ENCODE peak calls at places on chromosomes 12 and 14, in four cellular contexts. N is AG10803, L is cardiac fibroblast, V is NB4. P is an unnamed sample.

GRCh38 chr12:22190-22529 is 44.4 kb upstream of the IQSEC3 start:
- DNase-seq in N (no peak), L (no peak), V (no peak), P (no peak)

GRCh38 chr14:105549481-105549880 is 23.1 kb downstream of the TMEM121 start:
- DNase-seq in N (no peak), L (no peak), V (no peak), P (no peak)

GRCh38 chr12:112524269-112524668 is 105.5 kb downstream of the PTPN11 start:
- DNase-seq in N (no peak), L (no peak), V (no peak), P (no peak)

GRCh38 chr12:57852620-57853509 is 6.3 kb upstream of the CTDSP2 start:
- DNase-seq in N (no peak), L (peak), V (no peak), P (no peak)

GRCh38 chr14:103733651-103734050 is 18.0 kb downstream of the ZFYVE21 start:
- DNase-seq in N (no peak), L (no peak), V (no peak), P (no peak)

GRCh38 chr14:91349481-91350074 is 68.0 kb downstream of the CCDC88C start:
- DNase-seq in N (no peak), L (no peak), V (no peak), P (no peak)

GRCh38 chr14:53391156-53391555 is 238.0 kb upstream of the DDHD1 start:
- DNase-seq in N (peak), L (peak), V (no peak), P (peak)

GRCh38 chr14:105844810-105845724 is 318.7 kb downstream of the TMEM121 start:
- DNase-seq in N (no peak), L (no peak), V (no peak), P (no peak)

GRCh38 chr12:80262372-80263170 is 163.2 kb downstream of the OTOGL start:
- DNase-seq in N (peak), L (no peak), V (no peak), P (no peak)

GRCh38 chr12:43336962-43337555 is 214.9 kb downstream of the ADAMTS20 start:
- DNase-seq in N (peak), L (peak), V (peak), P (peak)

GRCh38 chr12:11863478-11863906 is 207.2 kb upstream of the BCL2L14 start:
- DNase-seq in N (peak), L (peak), V (no peak), P (no peak)

GRCh38 chr14:74571441-74571841 is 40.6 kb downstream of the LTBP2 start:
- DNase-seq in N (peak), L (no peak), V (no peak), P (peak)

GRCh38 chr14:76754586-76754985 is 6.7 kb upstream of the VASH1 start:
- DNase-seq in N (no peak), L (no peak), V (no peak), P (no peak)

GRCh38 chr14:90654831-90655276 is 161.4 kb downstream of the TTC7B start:
- DNase-seq in N (peak), L (peak), V (no peak), P (peak)

GRCh38 chr12:120453977-120454376 is 7.7 kb downstream of the GATC start:
- DNase-seq in N (peak), L (peak), V (peak), P (peak)

GRCh38 chr14:32693114-32693513 is 245.6 kb upstream of the NPAS3 start:
- DNase-seq in N (peak), L (peak), V (no peak), P (peak)

GRCh38 chr12:98475565-98475908 is 39.9 kb upstream of the TMPO start:
- DNase-seq in N (no peak), L (no peak), V (no peak), P (no peak)

GRCh38 chr12:18224745-18225144 is 36.6 kb upstream of the PIK3C2G start:
- DNase-seq in N (peak), L (peak), V (peak), P (peak)

GRCh38 chr14:52801014-52801708 is 9.8 kb upstream of the GNPNAT1 start:
- DNase-seq in N (peak), L (peak), V (peak), P (peak)

GRCh38 chr12:52052471-52053186 is 1.4 kb downstream of the NR4A1 start:
- DNase-seq in N (no peak), L (peak), V (no peak), P (no peak)

GRCh38 chr14:96824283-96824682 is 27.1 kb downstream of the VRK1 start:
- DNase-seq in N (peak), L (peak), V (no peak), P (peak)

GRCh38 chr12:24931666-24932405 is 17.1 kb downstream of the BCAT1 start:
- DNase-seq in N (no peak), L (no peak), V (peak), P (no peak)

DNA sequence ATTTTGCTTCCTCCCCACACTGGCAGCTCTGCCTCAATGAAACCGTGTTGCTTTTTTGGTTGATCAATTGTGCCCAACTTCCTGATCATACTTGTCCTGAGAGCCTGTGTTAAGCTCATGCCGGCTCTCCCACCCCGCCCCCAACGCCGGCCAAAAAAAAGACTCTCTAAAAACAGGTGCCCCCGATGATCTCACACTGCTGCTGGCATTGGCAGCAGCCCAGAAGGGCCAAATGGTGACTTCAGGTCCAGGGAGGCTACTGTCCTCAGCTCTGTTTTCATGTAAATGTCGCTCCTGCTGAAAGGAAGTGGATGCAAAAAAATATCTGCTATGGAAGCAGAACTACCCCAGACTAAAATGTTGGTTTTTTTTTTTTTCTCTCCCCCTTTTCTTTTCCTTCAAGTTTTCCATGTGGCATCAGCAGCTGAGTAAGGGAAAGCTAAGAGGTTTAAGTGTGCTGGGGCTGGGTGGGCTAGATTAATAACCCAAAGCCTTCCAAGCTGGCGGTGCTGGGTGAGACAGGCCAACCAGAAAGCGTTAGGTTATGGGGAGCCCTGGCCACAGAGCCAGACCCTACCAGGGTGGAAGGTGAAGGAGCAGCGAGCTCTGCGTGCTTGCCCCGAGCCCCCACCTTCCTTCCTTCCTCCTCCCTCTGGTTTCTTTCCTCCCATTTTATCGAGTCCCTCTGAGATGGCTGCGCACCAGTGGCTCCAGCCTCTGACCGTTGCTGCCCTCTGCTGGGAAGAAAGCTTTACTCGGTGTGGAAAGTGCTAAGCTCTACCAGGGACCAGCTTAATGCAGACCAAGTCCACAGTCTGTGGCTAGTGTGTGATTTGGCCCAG is 396.1 kb downstream of the NRXN3 start:
- DNase-seq in N (peak), L (peak), V (peak), P (peak)
- TF ChIP-seq CTCF in N (peak), L (peak), V (peak), P (peak)

DNA sequence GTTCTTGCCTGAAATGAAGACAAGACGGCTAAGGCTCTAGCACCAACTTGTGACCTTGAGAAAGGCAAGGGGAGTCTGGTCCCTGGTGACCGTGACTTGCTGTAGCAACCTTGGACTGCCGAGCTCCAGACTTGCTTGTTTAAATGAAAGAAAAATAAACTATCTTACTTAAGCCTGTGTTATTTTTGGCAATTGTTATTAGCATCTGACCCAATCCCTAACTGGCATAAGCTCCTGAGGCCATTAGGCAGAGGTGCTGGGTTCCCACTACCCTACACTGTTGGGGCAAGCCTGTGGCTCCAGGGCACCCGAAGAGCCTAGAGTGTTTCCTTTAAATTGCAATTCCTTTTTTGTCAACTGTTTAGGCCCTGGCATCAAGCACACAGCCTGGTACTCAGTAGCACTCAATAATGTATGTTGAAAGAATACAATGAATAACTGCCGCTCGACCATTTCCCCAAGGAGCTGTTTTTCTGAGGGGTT is 106.9 kb upstream of the HIF1A start:
- DNase-seq in N (no peak), L (peak), V (no peak), P (peak)
- H3K4me3 ChIP-seq in N (no peak), L (no peak), V (no peak), P (no peak)

GRCh38 chr12:47370421-47370820 is 290.7 kb upstream of the AMIGO2 start:
- DNase-seq in N (no peak), L (no peak), V (no peak), P (no peak)

GRCh38 chr12:47376937-47377336 is 297.2 kb upstream of the AMIGO2 start:
- DNase-seq in N (peak), L (peak), V (no peak), P (peak)

GRCh38 chr12:47378222-47378582 is 298.4 kb upstream of the AMIGO2 start:
- DNase-seq in N (peak), L (peak), V (no peak), P (peak)

GRCh38 chr12:47377414-47378221 is 297.9 kb upstream of the AMIGO2 start:
- DNase-seq in N (peak), L (peak), V (no peak), P (peak)

DNA sequence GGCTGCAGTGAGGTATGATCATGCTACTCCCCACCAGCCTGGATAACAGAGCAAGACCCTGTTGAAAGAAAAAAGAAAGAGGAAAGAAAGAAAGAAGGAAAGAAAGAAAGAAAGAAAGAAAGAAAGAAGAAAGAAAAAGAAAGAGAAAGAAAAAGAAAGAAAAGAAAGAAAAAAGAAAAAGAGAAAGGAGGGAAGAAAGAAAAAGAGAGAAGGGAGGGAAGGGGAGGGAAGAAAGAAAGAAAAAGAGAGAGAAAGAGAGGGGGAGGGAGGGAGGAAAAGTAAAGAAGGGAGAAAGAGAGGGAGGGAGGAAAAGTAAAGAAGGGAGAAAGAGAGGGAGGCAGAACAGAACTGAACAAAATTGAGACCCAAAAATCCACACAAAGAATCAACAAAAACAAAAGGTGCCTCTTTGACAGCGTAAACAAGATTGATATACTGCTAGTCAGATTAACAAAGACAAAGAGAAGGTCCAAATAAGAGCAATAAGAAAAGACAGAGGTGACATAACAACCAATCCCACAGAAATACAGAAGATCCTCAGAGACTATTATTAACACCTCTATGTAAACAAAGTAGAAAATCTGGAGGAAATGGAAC is 293.9 kb upstream of the AMIGO2 start:
- DNase-seq in N (no peak), L (no peak), V (no peak), P (no peak)
- TF ChIP-seq CTCF in N (no peak), L (no peak), V (no peak), P (no peak)

DNA sequence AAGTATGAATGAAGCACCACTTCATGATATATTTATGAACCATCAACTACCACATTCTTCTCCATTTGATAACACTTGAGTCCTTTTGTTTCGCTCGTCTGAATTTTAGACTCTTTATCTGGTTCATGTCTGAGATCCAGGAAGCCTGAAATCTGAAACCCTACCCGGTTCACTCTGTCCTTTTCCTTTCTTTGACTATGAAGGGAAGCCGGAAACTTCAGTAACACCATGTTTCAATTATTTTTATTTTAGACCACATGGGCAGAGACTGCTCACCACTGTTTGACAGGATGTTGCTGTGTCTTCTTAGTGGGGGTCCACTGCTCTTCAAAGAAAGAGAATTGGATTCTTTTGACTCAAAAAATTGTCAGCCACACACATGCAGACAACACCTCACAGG is 332.0 kb upstream of the FLRT2 start:
- DNase-seq in N (no peak), L (no peak), V (no peak), P (peak)
- H3K4me3 ChIP-seq in N (no peak), L (no peak), V (no peak), P (no peak)

DNA sequence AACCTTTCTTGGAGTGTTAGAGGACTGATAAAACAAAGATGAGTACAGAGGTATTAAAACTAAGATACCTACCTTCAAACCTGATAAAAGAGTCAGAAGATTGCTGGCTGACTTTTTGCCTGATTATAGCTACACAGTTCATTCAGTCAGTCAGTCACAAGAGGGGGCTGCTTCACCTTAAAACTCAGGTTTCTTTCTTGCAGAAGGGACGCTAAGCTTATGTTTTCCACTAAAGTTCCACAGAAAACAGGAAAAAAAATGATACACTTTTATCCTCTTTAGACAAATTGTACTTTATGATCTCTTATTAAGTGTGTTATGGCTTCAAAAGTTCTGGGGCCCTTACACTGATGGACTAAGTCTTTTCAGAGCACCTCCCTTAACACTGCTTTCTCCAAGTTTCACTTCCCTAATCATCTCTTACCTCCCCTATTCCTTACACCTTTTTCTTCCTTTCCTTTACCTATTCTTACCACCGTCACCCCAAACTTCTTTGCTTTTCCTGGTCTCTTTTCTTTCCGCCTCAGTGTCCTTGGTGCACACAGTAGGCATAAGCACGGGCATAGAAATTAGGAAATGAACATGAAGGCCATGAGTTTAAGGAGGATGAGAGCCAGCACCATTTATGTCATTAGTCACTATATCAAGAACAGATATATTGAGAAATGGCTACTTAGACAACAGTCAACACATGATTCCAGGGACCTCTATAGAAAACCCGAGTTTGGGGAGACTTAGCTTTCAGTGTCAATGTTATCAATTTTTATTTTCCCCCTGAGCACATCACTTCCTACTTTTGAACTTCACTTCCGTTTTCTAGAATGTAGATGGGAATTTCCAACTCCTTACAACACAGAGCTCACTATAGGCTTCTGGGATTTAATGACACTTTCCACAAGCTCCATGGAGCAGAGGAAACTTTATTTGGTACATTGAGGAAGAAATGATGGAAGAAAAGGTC is 448.9 kb upstream of the OR4E1 start:
- DNase-seq in N (no peak), L (no peak), V (no peak), P (peak)
- TF ChIP-seq CTCF in N (no peak), L (no peak), V (no peak), P (peak)

DNA sequence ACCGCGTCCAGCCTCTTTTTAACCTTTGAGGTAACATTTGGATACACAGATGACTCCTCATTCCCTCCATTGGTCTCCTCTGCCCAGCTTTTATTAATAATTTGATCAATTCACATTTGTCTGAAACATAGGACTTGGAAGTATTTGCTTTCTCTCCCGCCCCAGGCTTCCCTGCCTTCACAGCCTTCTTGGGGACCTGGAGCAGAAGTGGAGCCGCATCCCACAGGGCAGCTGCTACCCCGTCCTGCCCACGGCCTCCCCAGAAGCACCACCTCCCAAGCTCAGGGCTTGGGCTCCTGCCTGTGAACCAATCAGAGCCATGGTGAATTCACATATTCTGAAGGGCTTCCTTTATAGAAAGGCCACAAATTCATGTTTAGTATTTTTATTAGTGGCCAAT is 97.6 kb downstream of the PIWIL1 start:
- DNase-seq in N (no peak), L (no peak), V (no peak), P (no peak)
- H3K4me3 ChIP-seq in N (no peak), L (no peak), V (no peak), P (no peak)

GRCh38 chr12:130300090-130300489 is 37.6 kb upstream of the PIWIL1 start:
- DNase-seq in N (no peak), L (no peak), V (no peak), P (no peak)
- TF ChIP-seq CTCF in N (no peak), L (no peak), V (no peak), P (no peak)

GRCh38 chr14:68363401-68363800 is 429.5 kb downstream of the ZFP36L1 start:
- DNase-seq in N (no peak), L (no peak), V (no peak), P (peak)
- H3K4me3 ChIP-seq in N (no peak), L (no peak), V (no peak), P (no peak)

GRCh38 chr12:2185751-2186341 is 133.1 kb downstream of the CACNA1C start:
- DNase-seq in N (no peak), L (no peak), V (no peak), P (no peak)
- TF ChIP-seq CTCF in N (no peak), L (no peak), V (no peak), P (no peak)

DNA sequence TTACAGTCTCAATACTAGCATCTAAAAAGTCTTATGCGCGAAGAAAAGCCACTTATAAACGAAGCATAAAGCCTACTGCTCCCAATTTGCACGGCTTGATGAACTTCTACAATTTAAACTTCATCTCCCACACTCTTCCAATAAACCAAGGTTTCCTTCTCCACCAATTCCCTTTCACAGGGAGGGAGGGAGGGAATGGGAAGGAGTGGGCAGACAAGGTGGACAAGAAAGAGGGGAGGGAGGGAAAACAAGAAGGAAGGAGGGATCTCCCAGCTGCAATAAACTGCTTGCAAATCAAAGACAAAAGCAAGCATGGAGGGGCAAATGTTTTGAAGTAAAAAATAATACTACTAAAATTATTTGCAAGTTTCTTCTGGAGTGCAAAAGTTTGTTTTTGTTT is 64.5 kb downstream of the MED13L start:
- DNase-seq in N (no peak), L (no peak), V (no peak), P (no peak)
- H3K4me3 ChIP-seq in N (no peak), L (no peak), V (no peak), P (no peak)